ENCODE peak calls at places on chromosomes 3 and 15, in six cellular contexts. One of them, this sample, is unnamed.

GRCh38 chr3:124811441-124811840 is 75.7 kb downstream of the ITGB5 start:
- DNase-seq in activated T-cell treated with anti-CD3 and anti-CD28 coated beads, Interleukin-2, amount 50 U/mL, for 72 hours: no peak
- DNase-seq in testis: no peak
- DNase-seq in H54: no peak
- DNase-seq in NCI-H2081: no peak
- DNase-seq in ovary: no peak
- DNase-seq in this sample: no peak

GRCh38 chr3:46811615-46812236 is 51.5 kb downstream of the MYL3 start:
- DNase-seq in H54: no peak
- DNase-seq in NCI-H2081: no peak
- DNase-seq in testis: no peak
- DNase-seq in ovary: no peak
- DNase-seq in activated T-cell treated with anti-CD3 and anti-CD28 coated beads, Interleukin-2, amount 50 U/mL, for 72 hours: no peak
- DNase-seq in this sample: no peak

GRCh38 chr3:75334299-75334698 is 329.8 kb upstream of the FRG2C start:
- DNase-seq in NCI-H2081: no peak
- DNase-seq in ovary: no peak
- DNase-seq in testis: no peak
- DNase-seq in activated T-cell treated with anti-CD3 and anti-CD28 coated beads, Interleukin-2, amount 50 U/mL, for 72 hours: no peak
- DNase-seq in H54: no peak
- DNase-seq in this sample: no peak

GRCh38 chr3:192365571-192365970 is 361.8 kb downstream of the FGF12 start:
- DNase-seq in ovary: no peak
- DNase-seq in testis: no peak
- DNase-seq in NCI-H2081: no peak
- DNase-seq in H54: no peak
- DNase-seq in activated T-cell treated with anti-CD3 and anti-CD28 coated beads, Interleukin-2, amount 50 U/mL, for 72 hours: no peak
- DNase-seq in this sample: no peak

GRCh38 chr15:31258260-31258659 is 68.4 kb upstream of the KLF13 start:
- DNase-seq in NCI-H2081: no peak
- DNase-seq in ovary: no peak
- DNase-seq in testis: no peak
- DNase-seq in activated T-cell treated with anti-CD3 and anti-CD28 coated beads, Interleukin-2, amount 50 U/mL, for 72 hours: no peak
- DNase-seq in H54: no peak
- DNase-seq in this sample: no peak

GRCh38 chr3:160195106-160195505 is 30.1 kb upstream of the C3orf80 start:
- DNase-seq in activated T-cell treated with anti-CD3 and anti-CD28 coated beads, Interleukin-2, amount 50 U/mL, for 72 hours: no peak
- DNase-seq in testis: no peak
- DNase-seq in H54: no peak
- DNase-seq in NCI-H2081: no peak
- DNase-seq in ovary: no peak
- DNase-seq in this sample: no peak

GRCh38 chr3:128993461-128994172 is at the start of gene CFAP92:
- DNase-seq in ovary: peak
- DNase-seq in NCI-H2081: peak
- DNase-seq in testis: peak
- DNase-seq in activated T-cell treated with anti-CD3 and anti-CD28 coated beads, Interleukin-2, amount 50 U/mL, for 72 hours: peak
- DNase-seq in H54: no peak
- DNase-seq in this sample: peak

GRCh38 chr15:41558400-41559238 is at the start of gene TYRO3:
- DNase-seq in testis: peak
- DNase-seq in H54: peak
- DNase-seq in ovary: peak
- DNase-seq in activated T-cell treated with anti-CD3 and anti-CD28 coated beads, Interleukin-2, amount 50 U/mL, for 72 hours: peak
- DNase-seq in NCI-H2081: peak
- DNase-seq in this sample: no peak

GRCh38 chr15:74040115-74040850 is 42.1 kb downstream of the GOLGA6A start:
- DNase-seq in H54: peak
- DNase-seq in NCI-H2081: no peak
- DNase-seq in ovary: peak
- DNase-seq in testis: peak
- DNase-seq in activated T-cell treated with anti-CD3 and anti-CD28 coated beads, Interleukin-2, amount 50 U/mL, for 72 hours: no peak
- DNase-seq in this sample: no peak

GRCh38 chr15:101201411-101202174 is 50.3 kb downstream of the CHSY1 start:
- DNase-seq in ovary: peak
- DNase-seq in testis: peak
- DNase-seq in H54: peak
- DNase-seq in activated T-cell treated with anti-CD3 and anti-CD28 coated beads, Interleukin-2, amount 50 U/mL, for 72 hours: peak
- DNase-seq in NCI-H2081: no peak
- DNase-seq in this sample: peak

GRCh38 chr3:29280675-29281264 is at the start of gene RBMS3:
- DNase-seq in H54: peak
- DNase-seq in activated T-cell treated with anti-CD3 and anti-CD28 coated beads, Interleukin-2, amount 50 U/mL, for 72 hours: peak
- DNase-seq in NCI-H2081: no peak
- DNase-seq in ovary: peak
- DNase-seq in testis: peak
- DNase-seq in this sample: peak

GRCh38 chr3:127791221-127791913 is 30.9 kb downstream of the MGLL start:
- DNase-seq in H54: no peak
- DNase-seq in testis: peak
- DNase-seq in NCI-H2081: peak
- DNase-seq in ovary: no peak
- DNase-seq in activated T-cell treated with anti-CD3 and anti-CD28 coated beads, Interleukin-2, amount 50 U/mL, for 72 hours: peak
- DNase-seq in this sample: no peak

GRCh38 chr15:75195122-75195765 is 6.4 kb upstream of the C15orf39 start:
- DNase-seq in ovary: peak
- DNase-seq in testis: peak
- DNase-seq in activated T-cell treated with anti-CD3 and anti-CD28 coated beads, Interleukin-2, amount 50 U/mL, for 72 hours: no peak
- DNase-seq in H54: no peak
- DNase-seq in NCI-H2081: peak
- DNase-seq in this sample: no peak

GRCh38 chr3:197224034-197224444 is 74.4 kb downstream of the DLG1 start:
- DNase-seq in NCI-H2081: peak
- DNase-seq in activated T-cell treated with anti-CD3 and anti-CD28 coated beads, Interleukin-2, amount 50 U/mL, for 72 hours: no peak
- DNase-seq in ovary: no peak
- DNase-seq in H54: peak
- DNase-seq in testis: no peak
- DNase-seq in this sample: no peak

GRCh38 chr3:8516047-8516671 is 14.5 kb downstream of the LMCD1 start:
- DNase-seq in NCI-H2081: no peak
- DNase-seq in activated T-cell treated with anti-CD3 and anti-CD28 coated beads, Interleukin-2, amount 50 U/mL, for 72 hours: no peak
- DNase-seq in testis: no peak
- DNase-seq in ovary: peak
- DNase-seq in H54: no peak
- DNase-seq in this sample: no peak

GRCh38 chr3:52055537-52056351 is 627 bp downstream of the DUSP7 start:
- DNase-seq in NCI-H2081: peak
- DNase-seq in ovary: peak
- DNase-seq in testis: no peak
- DNase-seq in H54: peak
- DNase-seq in activated T-cell treated with anti-CD3 and anti-CD28 coated beads, Interleukin-2, amount 50 U/mL, for 72 hours: peak
- DNase-seq in this sample: no peak

GRCh38 chr3:177203689-177204395 is 6.6 kb upstream of the TBL1XR1 start:
- DNase-seq in testis: no peak
- DNase-seq in H54: no peak
- DNase-seq in ovary: no peak
- DNase-seq in activated T-cell treated with anti-CD3 and anti-CD28 coated beads, Interleukin-2, amount 50 U/mL, for 72 hours: no peak
- DNase-seq in NCI-H2081: no peak
- DNase-seq in this sample: no peak

GRCh38 chr15:44738340-44738984 is 2.1 kb downstream of the TRIM69 start:
- DNase-seq in testis: no peak
- DNase-seq in ovary: no peak
- DNase-seq in H54: peak
- DNase-seq in NCI-H2081: peak
- DNase-seq in activated T-cell treated with anti-CD3 and anti-CD28 coated beads, Interleukin-2, amount 50 U/mL, for 72 hours: no peak
- DNase-seq in this sample: no peak

GRCh38 chr15:87268675-87269074 is 987.9 kb downstream of the NTRK3 start:
- DNase-seq in H54: no peak
- DNase-seq in activated T-cell treated with anti-CD3 and anti-CD28 coated beads, Interleukin-2, amount 50 U/mL, for 72 hours: no peak
- DNase-seq in testis: no peak
- DNase-seq in NCI-H2081: no peak
- DNase-seq in ovary: no peak
- DNase-seq in this sample: no peak

GRCh38 chr15:70018646-70019600 is 78.8 kb downstream of the TLE3 start:
- DNase-seq in H54: no peak
- DNase-seq in activated T-cell treated with anti-CD3 and anti-CD28 coated beads, Interleukin-2, amount 50 U/mL, for 72 hours: no peak
- DNase-seq in ovary: no peak
- DNase-seq in testis: no peak
- DNase-seq in NCI-H2081: no peak
- DNase-seq in this sample: no peak

GRCh38 chr3:73094127-73094526 is 32.7 kb downstream of the EBLN2 start:
- DNase-seq in NCI-H2081: no peak
- DNase-seq in ovary: no peak
- DNase-seq in testis: no peak
- DNase-seq in H54: peak
- DNase-seq in activated T-cell treated with anti-CD3 and anti-CD28 coated beads, Interleukin-2, amount 50 U/mL, for 72 hours: no peak
- DNase-seq in this sample: no peak

GRCh38 chr3:194935061-194935460 is 249.4 kb downstream of the FAM43A start:
- DNase-seq in testis: no peak
- DNase-seq in activated T-cell treated with anti-CD3 and anti-CD28 coated beads, Interleukin-2, amount 50 U/mL, for 72 hours: no peak
- DNase-seq in NCI-H2081: no peak
- DNase-seq in H54: no peak
- DNase-seq in ovary: no peak
- DNase-seq in this sample: peak

GRCh38 chr3:185716436-185717090 is 108.3 kb downstream of the IGF2BP2 start:
- DNase-seq in NCI-H2081: no peak
- DNase-seq in ovary: no peak
- DNase-seq in H54: no peak
- DNase-seq in activated T-cell treated with anti-CD3 and anti-CD28 coated beads, Interleukin-2, amount 50 U/mL, for 72 hours: no peak
- DNase-seq in testis: no peak
- DNase-seq in this sample: no peak

GRCh38 chr15:82942691-82943090 is 9.8 kb downstream of the HOMER2 start:
- DNase-seq in H54: peak
- DNase-seq in activated T-cell treated with anti-CD3 and anti-CD28 coated beads, Interleukin-2, amount 50 U/mL, for 72 hours: no peak
- DNase-seq in NCI-H2081: no peak
- DNase-seq in ovary: no peak
- DNase-seq in testis: no peak
- DNase-seq in this sample: no peak

GRCh38 chr3:81496407-81497104 is 264.9 kb downstream of the GBE1 start:
- DNase-seq in NCI-H2081: no peak
- DNase-seq in activated T-cell treated with anti-CD3 and anti-CD28 coated beads, Interleukin-2, amount 50 U/mL, for 72 hours: no peak
- DNase-seq in ovary: no peak
- DNase-seq in testis: no peak
- DNase-seq in H54: no peak
- DNase-seq in this sample: no peak